ENCODE peak calls at places on chromosomes 3 and 15, in ten cellular contexts. S, E, O, M, L, V, Z, U, P and G are unnamed samples.

GRCh38 chr3:39801216-39801615 is 8.2 kb upstream of the MYRIP start:
- DNase-seq in E (no peak), P (no peak), S (no peak), V (no peak), U (no peak), L (no peak), M (no peak), O (no peak), Z (no peak), G (no peak)

GRCh38 chr3:157532529-157533297 is 29.5 kb upstream of the VEPH1 start:
- DNase-seq in S (peak; percentile 82), L (peak; percentile 58), O (peak; percentile 61), V (peak; percentile 74), M (peak; percentile 81), U (peak; percentile 71), Z (no peak), E (peak; percentile 66), P (peak; percentile 81), G (peak; percentile 56)

GRCh38 chr3:126378341-126378751 is 16.4 kb upstream of the CFAP100 start:
- DNase-seq in U (no peak), E (no peak), M (no peak), L (no peak), S (no peak), V (no peak), P (no peak), O (no peak), Z (no peak), G (no peak)

GRCh38 chr3:127706312-127706711 is 33.6 kb downstream of the ABTB1 start:
- DNase-seq in Z (no peak), E (no peak), V (no peak), U (no peak), S (no peak), M (no peak), P (no peak), O (no peak), L (no peak), G (no peak)

GRCh38 chr15:95663156-95663831 is 667.2 kb upstream of the NR2F2 start:
- DNase-seq in U (peak; percentile 71), E (no peak), Z (no peak), P (no peak), V (no peak), L (no peak), M (peak; percentile 76), S (no peak), O (no peak), G (no peak)

GRCh38 chr3:187085933-187086332 is 53.4 kb downstream of the RPL39L start:
- DNase-seq in P (no peak), S (no peak), U (no peak), Z (no peak), M (no peak), E (no peak), V (no peak), O (no peak), L (no peak), G (no peak)

GRCh38 chr3:26962419-26963355 is 340.1 kb downstream of the LRRC3B start:
- DNase-seq in P (no peak), Z (no peak), O (no peak), E (peak; percentile 48), M (no peak), L (no peak), U (no peak), V (peak; percentile 83), S (no peak), G (no peak)

GRCh38 chr15:73922186-73923151 is 3.8 kb upstream of the LOXL1 start:
- DNase-seq in P (no peak), M (peak; percentile 52), O (peak; percentile 93), E (no peak), Z (no peak), U (peak; percentile 53), S (peak; percentile 69), L (no peak), V (no peak), G (no peak)

GRCh38 chr3:178536271-178537079 is at the start of gene KCNMB2:
- DNase-seq in S (peak; percentile 16), E (peak; percentile 41), P (no peak), O (no peak), L (no peak), M (no peak), V (peak; percentile 80), Z (no peak), U (peak; percentile 11), G (no peak)
- H3K4me3 ChIP-seq in S (peak within 1 kb of the TSS; percentile 12), E (peak within 1 kb of the TSS; percentile 60), P (peak within 1 kb of the TSS; percentile 45), O (peak within 1 kb of the TSS; percentile 23), L (no peak within 1 kb of the TSS), M (peak within 1 kb of the TSS; percentile 60), V (peak within 1 kb of the TSS; percentile 63), Z (no peak within 1 kb of the TSS), U (peak within 1 kb of the TSS; percentile 49), G (no peak within 1 kb of the TSS)

DNA sequence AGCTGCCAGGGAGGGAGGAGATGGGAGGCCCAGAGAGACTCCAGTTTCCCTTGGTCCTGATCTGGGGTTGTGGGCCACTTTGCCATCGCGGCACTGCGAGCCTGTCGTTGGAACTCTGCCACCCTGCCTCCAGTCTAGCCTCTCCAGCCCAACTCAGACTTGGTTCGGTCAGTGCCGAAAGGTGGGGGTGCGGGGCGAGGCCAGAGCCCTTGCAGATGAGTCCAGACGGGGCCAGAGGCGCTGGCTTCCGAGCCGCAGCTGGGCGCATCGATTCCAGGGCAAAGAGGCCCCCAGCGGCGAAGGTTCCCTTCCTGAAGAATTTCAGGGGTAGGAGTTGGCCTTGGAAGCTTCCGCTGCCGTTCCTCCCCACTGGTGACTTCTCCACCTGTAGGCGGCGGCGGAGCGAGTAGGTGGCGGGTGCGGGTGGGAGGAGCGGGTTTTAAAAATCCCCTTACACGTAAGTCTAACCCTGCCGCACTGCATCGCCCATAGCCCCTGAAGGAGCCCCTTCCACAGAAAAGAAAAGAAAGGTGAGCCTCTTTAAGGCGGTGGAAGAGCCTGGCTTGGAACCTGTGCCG is 5.1 kb downstream of the WNT5A start:
- DNase-seq in S (peak; percentile 45), M (peak; percentile 57), Z (no peak), P (no peak), O (peak; percentile 78), U (peak; percentile 20), L (no peak), V (no peak), E (no peak), G (no peak)
- H3K4me3 ChIP-seq in S (peak overlapping the region; percentile 70), M (peak overlapping the region; percentile 77), Z (no peak overlapping the region), P (peak overlapping the region; percentile 68), O (peak overlapping the region; percentile 55), U (peak overlapping the region; percentile 90), L (no peak overlapping the region), V (no peak overlapping the region), E (no peak overlapping the region), G (no peak overlapping the region)

GRCh38 chr15:70510433-70510832 is 252.9 kb downstream of the UACA start:
- DNase-seq in E (no peak), L (no peak), P (no peak), M (no peak), O (no peak), S (no peak), U (no peak), V (no peak), Z (no peak), G (no peak)

GRCh38 chr15:70509282-70510272 is 253.8 kb downstream of the UACA start:
- DNase-seq in S (no peak), O (no peak), P (no peak), E (peak; percentile 29), M (no peak), U (no peak), L (no peak), Z (no peak), V (no peak), G (no peak)

GRCh38 chr15:70507772-70508351 is 255.5 kb downstream of the UACA start:
- DNase-seq in P (no peak), O (no peak), U (peak; percentile 66), V (no peak), L (peak; percentile 99), Z (peak; percentile 58), M (peak; percentile 73), S (no peak), E (peak; percentile 49), G (no peak)

GRCh38 chr15:70505971-70506887 is 257.1 kb downstream of the UACA start:
- DNase-seq in E (no peak), L (no peak), Z (no peak), S (no peak), P (no peak), M (no peak), O (peak; percentile 74), U (no peak), V (no peak), G (no peak)

DNA sequence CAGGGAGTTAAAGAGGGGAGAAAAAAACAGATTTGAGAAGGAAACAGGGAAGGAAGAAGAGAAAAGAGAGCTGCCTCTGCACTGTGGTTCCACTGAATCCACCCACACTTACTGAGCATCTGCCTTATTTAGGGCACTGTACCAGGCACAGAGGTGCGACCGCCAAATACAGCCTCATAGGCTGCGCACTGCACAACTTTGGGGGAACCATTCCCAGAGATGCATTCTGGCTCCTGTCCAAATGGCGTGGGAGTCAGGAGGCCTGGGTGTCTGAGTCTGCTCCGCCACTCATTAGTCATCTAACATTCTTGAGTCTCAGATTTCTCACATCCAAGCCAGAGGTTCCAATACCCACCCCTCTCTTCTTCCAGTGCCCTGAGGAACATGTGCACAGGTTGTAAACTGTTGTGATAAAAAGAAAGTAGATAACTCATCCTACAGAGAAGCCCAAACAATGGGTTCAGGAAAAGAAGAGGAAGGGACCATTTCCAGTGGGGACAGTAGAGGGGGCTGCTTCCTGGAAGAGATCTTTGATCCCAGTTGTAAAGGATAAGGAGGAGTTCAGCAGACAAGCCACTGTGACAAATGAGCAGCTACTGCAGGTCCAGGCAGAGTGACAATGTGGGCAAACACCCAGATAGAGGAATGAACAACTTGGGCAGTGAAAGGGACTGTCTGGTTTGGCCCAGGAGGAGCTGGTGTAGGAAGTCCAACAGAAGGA is 254.6 kb downstream of the UACA start:
- DNase-seq in O (no peak), V (no peak), P (peak; percentile 57), E (peak; percentile 40), M (peak; percentile 92), U (peak; percentile 94), S (no peak), L (peak; percentile 99), Z (no peak), G (no peak)
- H3K4me3 ChIP-seq in O (no peak overlapping the region), V (no peak overlapping the region), P (no peak overlapping the region), E (no peak overlapping the region), M (peak overlapping the region; percentile 7), U (no peak overlapping the region), S (no peak overlapping the region), L (peak overlapping the region; percentile 23), Z (no peak overlapping the region), G (no peak overlapping the region)

DNA sequence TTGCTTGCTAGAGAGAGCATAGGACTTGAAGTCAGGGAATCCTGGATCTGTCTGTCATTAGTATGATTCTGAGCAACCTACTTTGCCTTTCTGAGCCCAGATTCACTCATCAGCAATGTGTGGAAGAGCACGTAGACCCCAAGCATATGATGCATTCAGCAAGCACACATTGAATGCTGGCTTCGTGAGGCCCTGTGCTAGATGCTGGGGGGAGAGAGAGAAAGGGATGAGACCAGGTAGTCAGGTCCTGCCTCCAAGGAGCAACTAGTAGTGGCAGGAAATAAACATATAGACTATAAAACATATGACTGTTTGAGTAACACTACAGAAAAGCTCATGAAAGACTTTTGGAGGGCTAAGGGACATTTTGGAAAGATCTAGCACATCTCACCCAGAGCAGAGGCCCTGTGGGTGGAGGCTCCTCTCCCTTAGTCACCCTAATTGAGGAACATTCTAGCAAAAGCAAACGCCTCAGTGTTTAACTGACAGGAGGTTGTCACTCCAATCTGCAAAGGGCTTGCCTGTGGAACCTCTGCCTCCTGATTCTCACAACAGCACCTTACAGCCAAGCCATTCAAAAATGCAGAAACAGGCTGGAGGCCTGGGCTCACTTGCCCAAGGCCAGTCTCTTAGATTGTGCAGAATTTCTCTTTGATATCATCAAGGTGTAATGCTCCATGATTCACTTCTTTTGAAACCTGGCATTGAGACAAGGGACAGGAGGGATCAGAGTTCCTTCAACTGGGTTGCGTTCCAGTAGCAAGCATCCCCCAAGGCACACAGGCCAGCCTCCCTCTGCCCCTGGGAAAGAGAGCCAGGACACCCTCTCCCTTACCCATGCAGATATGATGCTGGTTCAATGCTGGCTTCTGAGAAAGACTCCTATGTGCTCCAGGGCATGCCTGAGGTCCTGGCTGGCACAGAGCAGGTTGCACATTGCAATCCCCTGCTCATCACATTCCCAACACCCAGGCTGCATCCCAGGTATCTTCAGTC is 26.1 kb downstream of the STARD5 start:
- DNase-seq in P (no peak), O (no peak), Z (no peak), U (no peak), V (no peak), E (no peak), M (no peak), S (no peak), L (no peak), G (no peak)
- H3K4me3 ChIP-seq in P (no peak overlapping the region), O (no peak overlapping the region), Z (no peak overlapping the region), U (no peak overlapping the region), V (peak overlapping the region; percentile 77), E (peak overlapping the region; percentile 47), M (no peak overlapping the region), S (no peak overlapping the region), L (no peak overlapping the region), G (peak overlapping the region; percentile 50)